ENCODE peak calls at places on chromosomes 6 and 20, in six cellular contexts. O is WERI-Rb-1, J is heart right ventricle, V is body of pancreas, Z is brain microvascular endothelial cell, T is OCI-LY7. B is an unnamed sample.

GRCh38 chr20:23023621-23024187 is 11.4 kb upstream of the SSTR4 start:
- DNase-seq in O (no peak), J (no peak), V (no peak), Z (no peak), T (no peak), B (no peak)

GRCh38 chr6:47187108-47187507 is 122.6 kb downstream of the TNFRSF21 start:
- DNase-seq in O (no peak), J (no peak), V (no peak), Z (no peak), T (no peak), B (no peak)

GRCh38 chr20:12177657-12178293 is 260.1 kb downstream of the BTBD3 start:
- DNase-seq in O (no peak), J (no peak), V (no peak), Z (no peak), T (no peak), B (no peak)

GRCh38 chr20:63093966-63094766 is 87.4 kb upstream of the BHLHE23 start:
- DNase-seq in O (peak), J (no peak), V (no peak), Z (no peak), T (no peak), B (peak)

GRCh38 chr6:130851026-130851425 is 23.8 kb downstream of the SMLR1 start:
- DNase-seq in O (no peak), J (no peak), V (no peak), Z (no peak), T (no peak), B (no peak)

GRCh38 chr6:7543761-7544424 is 2.4 kb downstream of the DSP start:
- DNase-seq in O (no peak), J (peak), V (peak), Z (no peak), T (no peak), B (peak)

GRCh38 chr20:3436864-3437574 is 29.6 kb upstream of the DNAAF9 start:
- DNase-seq in O (no peak), J (no peak), V (no peak), Z (no peak), T (no peak), B (no peak)

GRCh38 chr6:83138758-83139157 is 54.3 kb downstream of the PGM3 start:
- DNase-seq in O (no peak), J (no peak), V (no peak), Z (no peak), T (no peak), B (no peak)

GRCh38 chr6:45898941-45899682 is 116.5 kb downstream of the CLIC5 start:
- DNase-seq in O (no peak), J (no peak), V (no peak), Z (no peak), T (no peak), B (no peak)

GRCh38 chr20:24116611-24117010 is 128.0 kb upstream of the GGTLC1 start:
- DNase-seq in O (no peak), J (no peak), V (no peak), Z (no peak), T (no peak), B (no peak)

GRCh38 chr6:89161326-89162046 is 15.6 kb downstream of the PM20D2 start:
- DNase-seq in O (peak), J (no peak), V (no peak), Z (no peak), T (no peak), B (no peak)

GRCh38 chr6:108589244-108589730 is 28.6 kb downstream of the FOXO3 start:
- DNase-seq in O (no peak), J (peak), V (peak), Z (peak), T (peak), B (peak)

GRCh38 chr20:4081396-4081795 is 66.0 kb upstream of the RNF24 start:
- DNase-seq in O (no peak), J (no peak), V (no peak), Z (no peak), T (no peak), B (no peak)

GRCh38 chr6:28944412-28945006 is 20.7 kb upstream of the TRIM27 start:
- DNase-seq in O (peak), J (peak), V (peak), Z (peak), T (peak), B (no peak)

GRCh38 chr6:1535295-1535694 is 74.4 kb upstream of the FOXC1 start:
- DNase-seq in O (no peak), J (no peak), V (no peak), Z (peak), T (no peak), B (no peak)

GRCh38 chr6:2229039-2229438 is 16.4 kb downstream of the GMDS start:
- DNase-seq in O (no peak), J (no peak), V (no peak), Z (no peak), T (no peak), B (no peak)

GRCh38 chr6:144408151-144408550 is 123.0 kb downstream of the UTRN start:
- DNase-seq in O (no peak), J (peak), V (peak), Z (peak), T (no peak), B (no peak)

GRCh38 chr6:103122766-103123601 is 1729.5 kb downstream of the GRIK2 start:
- DNase-seq in O (peak), J (peak), V (peak), Z (peak), T (peak), B (peak)

GRCh38 chr6:53547815-53548496 is 3.1 kb upstream of the GCLC start:
- DNase-seq in O (peak), J (peak), V (peak), Z (peak), T (peak), B (peak)
- H3K27ac ChIP-seq in O (peak), J (peak), V (peak), Z (peak), T (peak), B (peak)

GRCh38 chr20:49570828-49571552 is 3.1 kb upstream of the PTGIS start:
- DNase-seq in O (no peak), J (no peak), V (no peak), Z (peak), T (no peak), B (no peak)
- H3K27ac ChIP-seq in O (no peak), J (no peak), V (no peak), Z (no peak), T (no peak), B (no peak)

GRCh38 chr6:117482240-117483003 is at the start of gene DCBLD1:
- DNase-seq in O (peak), J (peak), V (peak), Z (peak), T (no peak), B (peak)

GRCh38 chr6:117480651-117481050 is 1.8 kb upstream of the DCBLD1 start:
- DNase-seq in O (no peak), J (no peak), V (no peak), Z (no peak), T (no peak), B (no peak)

GRCh38 chr6:117483004-117483644 is 650 bp downstream of the DCBLD1 start:
- DNase-seq in O (peak), J (peak), V (peak), Z (no peak), T (no peak), B (peak)

GRCh38 chr6:117481278-117481925 is 1.1 kb upstream of the DCBLD1 start:
- DNase-seq in O (no peak), J (no peak), V (no peak), Z (no peak), T (no peak), B (no peak)

GRCh38 chr6:117481926-117482239 is 591 bp upstream of the DCBLD1 start:
- DNase-seq in O (no peak), J (no peak), V (no peak), Z (no peak), T (no peak), B (no peak)
- H3K27ac ChIP-seq in O (no peak), J (peak), V (peak), Z (no peak), T (no peak), B (peak)

GRCh38 chr6:116374586-116374985 is 3.8 kb downstream of the DSE start:
- DNase-seq in O (no peak), J (no peak), V (no peak), Z (no peak), T (no peak), B (no peak)

GRCh38 chr6:116375262-116375661 is 4.5 kb downstream of the DSE start:
- DNase-seq in O (no peak), J (no peak), V (no peak), Z (no peak), T (no peak), B (no peak)

GRCh38 chr6:116373940-116374339 is 3.2 kb downstream of the DSE start:
- DNase-seq in O (no peak), J (no peak), V (no peak), Z (no peak), T (no peak), B (no peak)

GRCh38 chr6:116373300-116373699 is 2.6 kb downstream of the DSE start:
- DNase-seq in O (no peak), J (no peak), V (no peak), Z (no peak), T (no peak), B (no peak)

DNA sequence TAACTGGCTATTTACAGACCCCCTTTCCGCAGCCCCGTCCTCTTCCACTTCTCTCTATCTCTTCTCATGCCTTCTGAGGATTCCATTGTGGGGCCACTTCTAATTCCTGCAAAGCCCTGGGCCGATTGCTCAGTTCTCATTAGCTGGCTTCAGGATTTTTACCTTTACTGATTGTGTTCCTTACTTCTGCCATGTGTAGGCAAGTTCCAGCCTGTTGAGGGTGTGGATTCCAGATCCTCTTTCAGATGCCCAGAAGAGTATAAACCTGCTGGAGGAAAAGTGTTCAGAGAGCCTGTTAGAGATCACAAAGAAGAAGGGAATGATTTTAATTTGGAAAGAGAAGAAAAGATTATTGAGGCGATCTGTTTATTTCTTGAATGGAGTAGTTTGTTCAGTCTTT is 5.4 kb downstream of the DSE start:
- DNase-seq in O (no peak), J (no peak), V (no peak), Z (no peak), T (no peak), B (no peak)
- H3K27ac ChIP-seq in O (no peak), J (no peak), V (no peak), Z (no peak), T (no peak), B (no peak)

GRCh38 chr6:136783495-136784270 is 8.6 kb downstream of the MAP3K5 start:
- DNase-seq in O (no peak), J (peak), V (peak), Z (no peak), T (peak), B (no peak)
- H3K27ac ChIP-seq in O (no peak), J (peak), V (no peak), Z (no peak), T (peak), B (peak)

GRCh38 chr20:10604865-10605440 is 68.8 kb downstream of the JAG1 start:
- DNase-seq in O (no peak), J (no peak), V (no peak), Z (no peak), T (no peak), B (no peak)
- H3K27ac ChIP-seq in O (no peak), J (peak), V (no peak), Z (peak), T (no peak), B (no peak)

DNA sequence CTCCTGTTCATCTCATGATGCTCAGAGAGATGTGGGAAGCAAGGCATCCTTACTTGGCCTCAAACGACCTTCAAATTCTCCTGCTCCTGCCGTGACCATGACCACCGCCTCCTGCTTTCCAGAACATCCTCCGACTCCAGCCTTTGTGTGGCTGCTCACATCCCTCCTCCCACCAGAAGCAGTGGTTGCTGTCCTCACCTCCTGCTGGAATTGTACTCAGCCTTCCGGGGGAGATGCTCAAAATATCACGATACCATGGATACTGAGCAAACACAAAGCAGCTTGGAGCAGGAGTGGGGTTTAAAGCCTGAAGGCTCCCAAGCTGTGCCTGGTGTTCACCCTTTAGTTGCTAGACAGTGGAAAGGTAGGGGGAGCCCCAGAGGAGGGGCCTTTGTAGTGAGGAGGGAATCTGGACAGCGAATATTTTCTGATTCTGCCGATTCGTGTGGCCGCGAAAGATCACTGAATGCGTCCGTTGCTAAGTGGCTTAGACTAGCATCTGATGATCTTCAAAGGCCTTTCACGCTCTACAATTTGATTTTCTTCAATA is 9.3 kb upstream of the DUSP22 start:
- DNase-seq in O (no peak), J (no peak), V (no peak), Z (no peak), T (no peak), B (no peak)
- H3K27ac ChIP-seq in O (no peak), J (no peak), V (no peak), Z (no peak), T (no peak), B (no peak)

GRCh38 chr6:43277083-43277642 is 20.9 kb upstream of the SLC22A7 start:
- DNase-seq in O (no peak), J (no peak), V (no peak), Z (no peak), T (no peak), B (no peak)
- H3K27ac ChIP-seq in O (peak), J (no peak), V (no peak), Z (no peak), T (no peak), B (peak)

DNA sequence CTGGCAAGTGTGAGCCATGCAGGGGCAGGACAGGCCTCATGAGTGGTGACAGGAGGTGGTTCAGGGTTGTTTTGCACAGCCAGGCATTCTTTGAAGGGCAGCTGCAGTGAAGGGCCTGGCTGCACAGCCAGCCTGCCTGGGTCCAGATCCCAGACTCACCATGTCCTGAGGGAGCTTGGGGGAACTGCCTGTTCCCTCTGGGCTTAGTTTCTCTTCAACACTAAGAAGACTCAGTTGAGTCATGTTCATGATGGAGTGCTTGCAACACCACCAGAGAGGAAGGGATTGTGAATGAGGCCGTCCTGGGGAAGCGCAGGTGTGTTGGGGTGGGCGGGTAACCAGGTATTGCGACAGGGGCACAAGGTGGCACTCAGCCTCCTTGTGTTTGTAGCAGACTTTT is 102.4 kb downstream of the CDH26 start:
- DNase-seq in O (no peak), J (no peak), V (no peak), Z (no peak), T (no peak), B (no peak)
- H3K27ac ChIP-seq in O (no peak), J (no peak), V (no peak), Z (no peak), T (no peak), B (no peak)